ENCODE peak calls at places on chromosomes 2 and 18, in six cellular contexts. B is Caki2; S is stimulated activated CD4-positive, alpha-beta T cell treated with anti-CD3 and anti-CD28 coated beads, Interleukin-1b, Interleukin-23, amount 100 ng/mL, for 48 hours; D is uterus; I is activated CD8-positive, alpha-beta memory T cell treated with anti-CD3 and anti-CD28 coated beads, Interleukin-2, amount 50 U/mL, for 48 hours; N is fibroblast of mammary gland. E is an unnamed sample.

GRCh38 chr18:78496095-78496494 is 483.5 kb upstream of the SALL3 start:
- DNase-seq in B (no peak), S (no peak), D (peak; percentile 42), I (no peak), N (no peak), E (no peak)

GRCh38 chr2:174903243-174903513 is 102.0 kb downstream of the CHN1 start:
- DNase-seq in B (no peak), S (no peak), D (no peak), I (no peak), N (no peak), E (no peak)

GRCh38 chr2:2164326-2164917 is 166.7 kb downstream of the MYT1L start:
- DNase-seq in B (no peak), S (no peak), D (no peak), I (no peak), N (no peak), E (no peak)

GRCh38 chr2:108449410-108450200 is 599 bp downstream of the GCC2 start:
- DNase-seq in B (no peak), S (no peak), D (no peak), I (no peak), N (peak; percentile 27), E (no peak)

GRCh38 chr18:23684515-23685197 is 4.6 kb upstream of the LAMA3 start:
- DNase-seq in B (peak; percentile 69), S (no peak), D (no peak), I (no peak), N (peak; percentile 58), E (no peak)

GRCh38 chr2:185875532-185875931 is 136.9 kb downstream of the FSIP2 start:
- DNase-seq in B (no peak), S (no peak), D (no peak), I (no peak), N (no peak), E (no peak)

GRCh38 chr2:62705859-62706720 is 577 bp downstream of the EHBP1 start:
- DNase-seq in B (peak; percentile 61), S (peak; percentile 32), D (peak; percentile 66), I (peak; percentile 72), N (peak; percentile 41), E (peak; percentile 82)

GRCh38 chr2:71186973-71187372 is 39.9 kb downstream of the PAIP2B start:
- DNase-seq in B (no peak), S (no peak), D (no peak), I (no peak), N (no peak), E (no peak)

GRCh38 chr2:207482630-207483029 is 47.1 kb upstream of the CREB1 start:
- DNase-seq in B (no peak), S (no peak), D (no peak), I (no peak), N (peak; percentile 50), E (no peak)

GRCh38 chr2:190355968-190356657 is 12.7 kb downstream of the INPP1 start:
- DNase-seq in B (no peak), S (no peak), D (no peak), I (no peak), N (no peak), E (no peak)

GRCh38 chr2:29317077-29317517 is 201.9 kb downstream of the CLIP4 start:
- DNase-seq in B (no peak), S (no peak), D (no peak), I (no peak), N (peak; percentile 57), E (no peak)

GRCh38 chr18:64332851-64333250 is 184.0 kb upstream of the LINC00305 start:
- DNase-seq in B (no peak), S (no peak), D (no peak), I (no peak), N (no peak), E (no peak)

GRCh38 chr18:22473366-22473765 is 55.7 kb upstream of the CTAGE1 start:
- DNase-seq in B (no peak), S (no peak), D (no peak), I (no peak), N (peak; percentile 43), E (no peak)

GRCh38 chr2:136381722-136382633 is 264.0 kb upstream of the CXCR4 start:
- DNase-seq in B (no peak), S (peak; percentile 92), D (no peak), I (peak; percentile 83), N (no peak), E (no peak)

GRCh38 chr2:158893474-158893873 is 75.0 kb upstream of the TANC1 start:
- DNase-seq in B (no peak), S (no peak), D (no peak), I (no peak), N (no peak), E (no peak)

GRCh38 chr2:179335732-179336131 is 71.1 kb upstream of the SESTD1 start:
- DNase-seq in B (no peak), S (no peak), D (no peak), I (no peak), N (no peak), E (no peak)

GRCh38 chr2:136022747-136023146 is 37.3 kb upstream of the DARS1 start:
- DNase-seq in B (no peak), S (no peak), D (no peak), I (no peak), N (no peak), E (no peak)

GRCh38 chr2:88857951-88858406 is 166.5 kb downstream of the RPIA start:
- DNase-seq in B (peak; percentile 93), S (no peak), D (no peak), I (no peak), N (peak; percentile 24), E (no peak)

GRCh38 chr2:98155721-98156120 is 68.8 kb downstream of the VWA3B start:
- DNase-seq in B (no peak), S (no peak), D (no peak), I (no peak), N (no peak), E (no peak)

GRCh38 chr2:61928816-61929471 is 23.5 kb downstream of the COMMD1 start:
- DNase-seq in B (peak; percentile 45), S (no peak), D (no peak), I (no peak), N (no peak), E (no peak)

GRCh38 chr2:61946661-61947060 is 41.2 kb downstream of the COMMD1 start:
- DNase-seq in B (no peak), S (no peak), D (no peak), I (no peak), N (no peak), E (no peak)

GRCh38 chr2:66775730-66776422 is 341.0 kb downstream of the MEIS1 start:
- DNase-seq in B (no peak), S (no peak), D (no peak), I (no peak), N (no peak), E (no peak)

GRCh38 chr2:201781583-201782051 is 884 bp upstream of the ALS2 start:
- DNase-seq in B (no peak), S (peak; percentile 8), D (no peak), I (peak; percentile 58), N (no peak), E (peak; percentile 53)

GRCh38 chr2:186780701-186781316 is 68.2 kb downstream of the ZSWIM2 start:
- DNase-seq in B (peak; percentile 12), S (no peak), D (no peak), I (no peak), N (peak; percentile 35), E (no peak)

GRCh38 chr2:74708883-74709282 is 54.8 kb downstream of the SEMA4F start:
- DNase-seq in B (peak; percentile 72), S (no peak), D (no peak), I (no peak), N (peak; percentile 73), E (no peak)

GRCh38 chr2:44817256-44817655 is 124.2 kb upstream of the SIX3 start:
- DNase-seq in B (no peak), S (no peak), D (no peak), I (no peak), N (no peak), E (no peak)

GRCh38 chr2:2291500-2292260 is 39.4 kb downstream of the MYT1L start:
- DNase-seq in B (no peak), S (no peak), D (no peak), I (no peak), N (no peak), E (no peak)

GRCh38 chr2:147026261-147026660 is 818.6 kb upstream of the ACVR2A start:
- DNase-seq in B (no peak), S (no peak), D (no peak), I (no peak), N (no peak), E (no peak)

GRCh38 chr2:42367835-42368234 is 6.8 kb upstream of the COX7A2L start:
- DNase-seq in B (no peak), S (no peak), D (no peak), I (no peak), N (peak; percentile 63), E (no peak)

GRCh38 chr2:205089958-205090357 is 544.7 kb downstream of the PARD3B start:
- DNase-seq in B (no peak), S (no peak), D (no peak), I (no peak), N (no peak), E (no peak)

GRCh38 chr2:113240150-113240914 is 38.4 kb downstream of the PAX8 start:
- DNase-seq in B (peak; percentile 75), S (peak; percentile 24), D (peak; percentile 73), I (no peak), N (peak; percentile 99), E (peak; percentile 86)

GRCh38 chr2:98086491-98087446 is at the start of gene VWA3B:
- DNase-seq in B (no peak), S (peak; percentile 58), D (peak; percentile 35), I (peak; percentile 77), N (peak; percentile 25), E (peak; percentile 75)

GRCh38 chr2:68163641-68164040 is 6.0 kb downstream of the PNO1 start:
- DNase-seq in B (no peak), S (no peak), D (no peak), I (no peak), N (no peak), E (no peak)